ENCODE peak calls at places on chromosomes 12 and 14, in nine cellular contexts. X is transverse colon, P is mammary epithelial cell, K is EL, O is DMS 273 treated with DMSO at 0.1 percent for 48 hours, I is NCI-H2081, B is BJ, M is NCI-H1436 treated with DMSO at 0.1 percent for 48 hours, N is NCI-H1417 treated with DMSO at 0.1 percent for 48 hours. W is an unnamed sample.
A peak's percentile ranks its signal among the peaks of the same experiment; 100 is the strongest.

GRCh38 chr14:64074961-64075619 is 219.1 kb downstream of the ESR2 start:
- DNase-seq in B (peak; percentile 13), P (peak; percentile 60), I (no peak), K (peak; percentile 51), N (no peak), X (no peak), O (no peak), M (no peak), W (peak; percentile 20)

GRCh38 chr12:112107728-112108447 is 695 bp downstream of the NAA25 start:
- DNase-seq in I (no peak), P (no peak), N (no peak), B (no peak), M (no peak), O (no peak), X (peak; percentile 20), K (peak; percentile 28), W (peak; percentile 80)

GRCh38 chr14:91284146-91284790 is 39.8 kb upstream of the GPR68 start:
- DNase-seq in N (no peak), O (no peak), B (peak; percentile 42), I (no peak), M (no peak), K (peak; percentile 86), X (no peak), P (peak; percentile 39), W (peak; percentile 71)

GRCh38 chr14:105397350-105397931 is 897 bp upstream of the TEX22 start:
- DNase-seq in O (no peak), I (no peak), M (no peak), N (no peak), K (no peak), B (no peak), P (no peak), X (no peak), W (no peak)

GRCh38 chr12:12717586-12718381 is 616 bp downstream of the CDKN1B start:
- DNase-seq in B (no peak), X (peak; percentile 33), P (peak; percentile 37), N (no peak), O (no peak), M (no peak), K (no peak), I (no peak), W (peak; percentile 47)

GRCh38 chr14:103871596-103872480 is 24.5 kb upstream of the PPP1R13B start:
- DNase-seq in I (no peak), B (no peak), P (no peak), K (no peak), X (peak; percentile 89), M (no peak), N (no peak), O (no peak), W (no peak)

GRCh38 chr12:121799842-121800693 is 3.7 kb upstream of the SETD1B start:
- DNase-seq in O (no peak), N (no peak), X (peak; percentile 94), B (no peak), K (peak; percentile 93), P (peak; percentile 91), I (peak; percentile 76), M (no peak), W (peak; percentile 96)

GRCh38 chr12:68264864-68265256 is 11.5 kb upstream of the IL22 start:
- DNase-seq in O (no peak), X (no peak), M (no peak), P (peak; percentile 39), K (peak; percentile 74), N (no peak), B (no peak), I (no peak), W (no peak)

GRCh38 chr12:99271071-99271470 is 376.5 kb upstream of the GARIN6 start:
- DNase-seq in O (no peak), N (no peak), M (no peak), K (no peak), X (no peak), B (no peak), P (peak; percentile 1), I (no peak), W (no peak)

GRCh38 chr12:46351138-46351537 is 21.4 kb downstream of the SLC38A2 start:
- DNase-seq in X (no peak), B (no peak), M (no peak), N (no peak), O (no peak), I (no peak), K (no peak), P (no peak), W (no peak)

GRCh38 chr12:94421868-94422740 is 37.6 kb downstream of the CEP83 start:
- DNase-seq in M (no peak), B (no peak), N (no peak), P (peak; percentile 3), O (no peak), I (no peak), K (no peak), X (no peak), W (no peak)

GRCh38 chr12:94941440-94941862 is 62.0 kb downstream of the NDUFA12 start:
- DNase-seq in O (no peak), X (no peak), N (peak; percentile 20), M (no peak), P (peak; percentile 93), K (peak; percentile 80), I (no peak), B (peak; percentile 39), W (peak; percentile 90)

W was measured in myocyte.